ENCODE peak calls at places on chromosomes 12 and 14, in eight cellular contexts. A is body of pancreas, Z is Caco-2, P is prostate gland, V is HFF-Myc, M is endodermal cell, E is left ventricle myocardium inferior, G is epithelial cell of esophagus. X is an unnamed sample.

GRCh38 chr12:80268924-80269749 is 169.8 kb downstream of the OTOGL start:
- DNase-seq in A (no peak), Z (no peak), P (no peak), G (peak), M (no peak), E (no peak), V (peak), X (peak)

GRCh38 chr14:99174920-99175319 is 97.1 kb downstream of the BCL11B start:
- DNase-seq in P (no peak), M (peak), Z (no peak), V (no peak), E (no peak), G (no peak), A (no peak), X (no peak)

GRCh38 chr12:51238037-51238509 is 553 bp upstream of the DAZAP2 start:
- DNase-seq in G (peak), Z (peak), A (peak), M (no peak), E (no peak), P (peak), V (no peak), X (no peak)

GRCh38 chr14:32190713-32191112 is 11.1 kb upstream of the RNU6-7 start:
- DNase-seq in E (no peak), P (no peak), V (no peak), Z (no peak), A (no peak), G (no peak), M (no peak), X (peak)

GRCh38 chr12:64814432-64814831 is 10.0 kb upstream of the TBC1D30 start:
- DNase-seq in M (no peak), P (no peak), Z (no peak), A (peak), E (no peak), G (no peak), V (no peak), X (no peak)

GRCh38 chr12:16323010-16323409 is 24.4 kb upstream of the MGST1 start:
- DNase-seq in A (no peak), P (no peak), M (no peak), E (no peak), G (no peak), V (no peak), Z (no peak), X (peak)

GRCh38 chr12:70919597-70920035 is 922 bp downstream of the PTPRR start:
- DNase-seq in M (peak), E (no peak), Z (peak), P (no peak), A (no peak), G (peak), V (no peak), X (peak)

GRCh38 chr14:92503756-92504491 is 9.7 kb upstream of the RIN3 start:
- DNase-seq in V (peak), P (no peak), A (no peak), M (no peak), Z (peak), G (peak), E (no peak), X (peak)

DNA sequence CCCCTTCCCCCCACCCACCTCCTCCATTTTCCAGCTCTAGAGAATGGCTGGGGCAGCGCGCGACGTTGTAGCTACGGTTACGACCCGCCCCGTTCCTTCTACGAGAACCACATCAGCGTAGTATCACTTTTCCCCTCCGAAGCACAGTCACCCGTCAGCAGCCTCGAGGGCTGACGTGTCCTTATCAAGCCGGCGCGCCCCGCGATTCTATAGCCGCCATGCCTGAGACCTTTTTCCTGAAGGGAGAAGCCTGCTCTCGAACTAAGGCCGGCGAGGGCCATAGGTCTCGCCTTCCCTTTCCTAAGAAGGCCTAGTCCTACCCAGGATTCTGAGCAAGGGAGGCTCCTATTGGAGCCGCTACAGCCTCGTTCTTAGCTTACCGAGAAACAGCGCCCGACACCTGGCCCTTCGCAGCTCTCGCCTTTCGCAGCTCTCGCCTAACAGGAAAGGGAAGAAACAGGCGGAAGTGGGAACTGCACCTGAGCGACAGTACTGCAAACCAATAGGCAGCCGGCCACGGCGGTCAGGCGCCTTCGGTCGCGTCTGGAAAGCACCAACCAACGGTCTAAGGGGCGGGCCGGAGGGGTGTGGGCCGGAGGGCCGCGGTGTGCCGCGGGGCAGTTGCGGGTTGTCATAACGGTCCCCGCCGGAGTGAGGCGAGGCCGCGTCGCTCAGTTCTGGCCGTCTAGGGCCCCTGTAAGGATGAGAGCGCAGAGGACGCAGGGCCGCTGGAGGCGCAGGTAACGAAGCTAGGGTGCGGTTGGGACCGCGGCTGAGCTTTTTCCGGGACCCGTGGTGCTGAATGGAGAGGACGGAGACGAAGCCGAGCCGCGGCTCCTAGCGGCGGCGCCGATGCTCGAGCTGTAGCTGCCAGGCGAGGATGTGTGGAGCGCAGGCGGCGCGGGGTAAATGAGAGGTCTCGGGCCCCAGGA is at the start of the genes MGAT2 and RPL36AL:
- DNase-seq in Z (peak), M (peak), E (peak), V (peak), P (peak), G (peak), A (peak), X (peak)
- TF ChIP-seq CTCF in Z (no peak), M (peak), E (peak), V (no peak), P (peak), G (peak), A (peak), X (peak)

GRCh38 chr14:51547701-51548100 is 104.0 kb upstream of the FRMD6 start:
- DNase-seq in V (no peak), M (no peak), P (no peak), G (no peak), E (no peak), Z (no peak), A (no peak), X (no peak)

GRCh38 chr14:51546603-51547258 is 105.0 kb upstream of the FRMD6 start:
- DNase-seq in A (no peak), V (no peak), Z (no peak), G (no peak), E (no peak), P (no peak), M (no peak), X (no peak)

GRCh38 chr14:51548187-51548586 is 103.5 kb upstream of the FRMD6 start:
- DNase-seq in A (no peak), P (no peak), G (no peak), V (no peak), E (no peak), Z (no peak), M (no peak), X (no peak)

GRCh38 chr14:51546099-51546498 is 105.6 kb upstream of the FRMD6 start:
- DNase-seq in E (no peak), V (no peak), A (no peak), M (no peak), Z (no peak), G (no peak), P (no peak), X (no peak)

DNA sequence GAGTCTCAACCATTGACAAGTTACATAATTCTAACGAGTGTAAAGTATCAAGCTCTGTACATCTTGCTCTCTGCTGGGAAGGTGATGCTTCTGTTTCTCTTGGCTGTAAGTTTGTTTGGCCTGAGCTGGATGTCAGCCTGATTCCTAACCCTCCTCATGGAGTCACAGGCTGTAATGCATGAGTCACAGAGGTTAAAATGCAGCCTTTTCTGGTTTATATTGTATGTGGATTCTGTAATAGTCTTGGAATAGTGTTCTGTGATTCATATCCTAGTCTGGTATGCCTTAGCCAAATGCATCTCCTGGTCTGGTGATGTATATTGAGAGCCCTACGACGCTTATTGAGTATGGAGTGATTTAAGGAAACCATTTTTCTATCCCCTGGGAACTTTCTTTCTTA is 104.5 kb upstream of the FRMD6 start:
- DNase-seq in G (peak), Z (no peak), P (peak), E (no peak), V (peak), M (no peak), A (no peak), X (peak)
- H3K4me3 ChIP-seq in G (no peak), Z (no peak), P (no peak), E (no peak), V (no peak), M (no peak), A (no peak), X (no peak)

GRCh38 chr14:96246535-96246839 is 9.5 kb upstream of the BDKRB1 start:
- DNase-seq in V (peak), A (no peak), M (no peak), G (peak), E (no peak), Z (peak), P (no peak), X (peak)
- TF ChIP-seq CTCF in V (no peak), A (no peak), M (no peak), G (no peak), E (no peak), Z (no peak), P (no peak), X (peak)

DNA sequence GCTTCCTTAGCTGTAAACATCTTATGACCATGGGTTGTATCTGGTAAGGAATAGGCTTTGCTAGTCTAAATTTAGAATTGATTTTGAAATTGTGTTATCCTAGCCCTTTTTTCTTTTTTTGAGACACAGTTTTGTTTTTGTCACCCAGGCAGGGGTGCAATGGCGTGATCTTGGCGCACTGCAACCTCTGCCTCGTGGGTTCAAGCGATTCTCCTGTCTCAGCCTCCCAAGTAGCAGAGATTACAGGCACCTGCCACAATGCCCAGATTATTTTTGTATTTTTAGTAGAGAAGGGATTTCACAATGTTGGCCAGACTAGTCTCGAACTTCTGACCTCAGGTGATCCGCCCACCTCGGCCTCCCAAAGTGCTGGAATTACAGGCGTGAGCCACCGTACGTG is 2.4 kb upstream of the TUBA1B start:
- DNase-seq in E (no peak), A (no peak), Z (no peak), M (no peak), V (no peak), P (no peak), G (no peak), X (no peak)
- H3K4me3 ChIP-seq in E (no peak), A (no peak), Z (no peak), M (no peak), V (no peak), P (no peak), G (no peak), X (no peak)

DNA sequence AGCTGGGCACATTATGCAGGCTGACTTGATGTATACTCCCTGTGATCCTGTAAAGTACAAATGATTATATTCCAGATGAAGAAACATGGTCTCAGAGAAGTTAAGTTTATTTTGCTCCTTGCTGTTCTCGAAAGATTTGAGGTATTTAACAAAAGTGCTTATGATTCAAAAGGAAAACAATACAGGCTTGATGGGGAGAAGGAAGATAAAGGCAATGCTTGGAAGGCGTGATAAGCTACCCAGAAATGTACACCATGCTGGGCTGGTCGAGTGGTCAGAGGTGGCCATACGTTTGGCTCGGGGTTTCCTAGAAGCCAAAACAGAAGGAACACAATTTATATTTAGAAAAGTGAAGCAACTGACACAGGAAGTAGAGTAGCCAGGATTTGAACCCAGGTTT is 201.0 kb downstream of the KTN1 start:
- DNase-seq in P (no peak), A (no peak), V (no peak), G (no peak), Z (no peak), M (no peak), E (no peak), X (no peak)
- TF ChIP-seq CTCF in P (no peak), A (no peak), V (no peak), G (no peak), Z (no peak), M (no peak), E (no peak), X (no peak)

DNA sequence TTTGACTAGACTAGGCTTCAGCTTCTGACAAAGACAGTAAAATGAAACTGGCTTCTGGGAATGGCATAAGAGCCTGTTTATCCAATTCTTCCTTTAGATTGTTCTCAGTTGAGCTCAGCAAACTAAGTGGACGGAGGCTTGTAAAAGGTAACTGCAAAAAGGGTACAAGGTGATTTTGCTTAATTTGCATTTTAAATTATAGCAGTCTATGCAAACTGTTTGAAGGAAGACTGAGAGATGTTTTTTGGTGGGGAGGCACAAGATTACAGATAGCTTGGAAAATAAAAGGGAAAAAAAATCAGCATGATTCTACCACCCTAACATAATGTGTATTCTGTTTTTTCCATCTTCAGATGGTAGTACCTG is 5.0 kb downstream of the SUSD6 start:
- DNase-seq in V (no peak), A (no peak), Z (no peak), M (no peak), G (no peak), P (no peak), E (no peak), X (no peak)
- H3K4me3 ChIP-seq in V (peak), A (no peak), Z (no peak), M (no peak), G (peak), P (no peak), E (peak), X (peak)